ENCODE peak calls at places on chromosomes 11 and 22, in four cellular contexts. I is nephron progenitor cell, G is pancreas, P is OCI-LY7. R is an unnamed sample.

GRCh38 chr11:27237641-27238040 is 125.4 kb downstream of the CCDC34 start:
- DNase-seq in I (peak), G (no peak), P (no peak), R (no peak)

GRCh38 chr11:57477507-57478189 is 17.3 kb downstream of the RTN4RL2 start:
- DNase-seq in I (no peak), G (peak), P (no peak), R (no peak)

GRCh38 chr11:113991170-113991569 is 16.3 kb downstream of the HTR3A start:
- DNase-seq in I (peak), G (no peak), P (no peak), R (no peak)

GRCh38 chr11:10288881-10289764 is 4.9 kb downstream of the SBF2 start:
- DNase-seq in I (no peak), G (no peak), P (no peak), R (no peak)

GRCh38 chr11:57648791-57649735 is 649 bp downstream of the YPEL4 start:
- DNase-seq in I (no peak), G (no peak), P (peak), R (no peak)

GRCh38 chr11:45683285-45684058 is 18.1 kb upstream of the CHST1 start:
- DNase-seq in I (no peak), G (no peak), P (no peak), R (no peak)

GRCh38 chr11:86408845-86409244 is 34.2 kb downstream of the CCDC81 start:
- DNase-seq in I (no peak), G (no peak), P (no peak), R (no peak)

GRCh38 chr11:128146926-128147605 is 440.3 kb downstream of the ETS1 start:
- DNase-seq in I (no peak), G (no peak), P (no peak), R (no peak)

GRCh38 chr11:19474954-19475811 is 234.4 kb upstream of the E2F8 start:
- DNase-seq in I (no peak), G (no peak), P (no peak), R (no peak)

GRCh38 chr11:132049205-132049604 is 678.8 kb downstream of the NTM start:
- DNase-seq in I (no peak), G (no peak), P (no peak), R (no peak)

GRCh38 chr11:45537617-45538016 is 127.8 kb downstream of the CHST1 start:
- DNase-seq in I (no peak), G (no peak), P (no peak), R (no peak)

DNA sequence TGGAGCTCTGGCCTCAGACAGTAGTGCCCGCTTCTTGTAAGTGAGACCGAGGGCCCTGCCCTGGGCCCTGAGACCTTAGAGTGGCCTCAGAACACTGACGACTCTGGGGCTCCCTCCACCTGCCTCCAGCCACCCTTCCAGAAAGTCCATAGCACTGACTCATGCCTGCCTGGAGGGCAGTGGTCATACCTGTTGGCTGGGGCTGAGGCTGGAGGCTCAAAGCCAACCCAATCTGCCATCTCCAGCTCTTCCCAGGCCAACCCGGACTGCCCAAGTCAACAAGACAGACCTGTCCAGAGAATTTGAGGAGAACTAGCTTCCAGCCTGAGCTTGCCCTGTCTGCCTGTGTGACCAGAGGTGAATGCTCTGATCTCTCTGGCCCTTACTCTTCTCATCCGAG is 66.9 kb upstream of the TTLL12 start:
- DNase-seq in I (no peak), G (no peak), P (no peak), R (no peak)
- TF ChIP-seq CTCF in I (no peak), G (no peak), P (no peak), R (no peak)

GRCh38 chr22:44697423-44698179 is 4.4 kb upstream of the PRR5 start:
- DNase-seq in I (peak), G (peak), P (peak), R (peak)
- TF ChIP-seq CTCF in I (peak), G (peak), P (peak), R (peak)

DNA sequence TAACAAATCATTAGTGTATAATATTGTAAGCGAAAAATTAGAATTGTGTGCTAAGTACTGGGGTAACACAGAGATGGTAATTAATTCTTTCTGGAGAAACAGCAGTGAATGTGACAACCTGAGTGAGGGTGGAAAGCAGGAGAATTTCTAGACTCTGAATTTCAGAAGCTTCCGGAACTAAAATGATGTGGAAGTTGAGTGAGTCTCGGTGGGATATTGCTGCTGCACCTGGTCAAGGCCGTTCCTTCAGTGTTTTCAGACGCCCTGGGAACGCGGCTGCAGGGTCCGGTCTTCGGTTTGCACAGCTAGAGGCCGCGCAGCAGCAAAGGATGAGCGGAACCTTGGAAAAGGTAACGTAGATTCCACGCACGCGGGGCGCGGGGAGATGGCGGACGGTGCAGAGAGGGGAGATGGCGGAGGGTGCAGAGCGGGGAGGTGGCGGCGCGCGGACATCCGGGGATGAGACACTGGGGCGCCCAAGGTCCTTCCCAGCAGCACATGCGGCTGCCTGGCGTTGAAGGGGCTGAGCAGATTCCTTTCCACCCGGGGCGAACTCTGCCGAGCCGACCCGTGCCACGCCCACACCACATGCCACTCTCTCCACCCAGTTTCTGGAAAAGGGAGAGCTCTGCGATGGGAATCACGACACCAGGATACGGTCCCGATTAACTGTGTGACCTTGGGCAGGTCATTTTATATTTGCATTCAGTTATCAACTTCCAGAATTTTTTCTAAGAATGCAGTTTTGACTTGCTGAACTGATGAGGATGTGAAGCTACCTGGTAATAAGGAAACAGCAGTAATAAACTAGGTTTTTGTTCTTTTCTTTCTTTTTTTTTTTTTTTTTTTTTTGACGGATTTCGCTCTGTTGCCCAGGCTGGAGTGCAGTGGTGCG is at the start of gene MRPL48:
- DNase-seq in I (peak), G (peak), P (peak), R (peak)
- TF ChIP-seq CTCF in I (no peak), G (no peak), P (no peak), R (no peak)

GRCh38 chr11:64765841-64766682 is 6.3 kb upstream of the PYGM start:
- DNase-seq in I (no peak), G (no peak), P (no peak), R (peak)

GRCh38 chr11:64764753-64765152 is 5.0 kb upstream of the PYGM start:
- DNase-seq in I (no peak), G (no peak), P (no peak), R (no peak)

GRCh38 chr11:64763804-64764611 is 4.2 kb upstream of the PYGM start:
- DNase-seq in I (no peak), G (no peak), P (no peak), R (peak)

GRCh38 chr11:64766881-64767280 is 7.1 kb upstream of the PYGM start:
- DNase-seq in I (no peak), G (no peak), P (no peak), R (peak)

GRCh38 chr11:64765291-64765803 is 5.6 kb upstream of the PYGM start:
- DNase-seq in I (peak), G (no peak), P (no peak), R (peak)
- TF ChIP-seq CTCF in I (peak), G (no peak), P (peak), R (peak)

GRCh38 chr11:69905202-69905535 is 86.0 kb upstream of the FGF3 start:
- DNase-seq in I (no peak), G (no peak), P (no peak), R (no peak)
- TF ChIP-seq CTCF in I (no peak), G (no peak), P (no peak), R (no peak)

GRCh38 chr11:62439785-62440602 is 21.2 kb downstream of the SCGB1A1 start:
- DNase-seq in I (no peak), G (no peak), P (no peak), R (peak)
- TF ChIP-seq CTCF in I (no peak), G (no peak), P (no peak), R (peak)

DNA sequence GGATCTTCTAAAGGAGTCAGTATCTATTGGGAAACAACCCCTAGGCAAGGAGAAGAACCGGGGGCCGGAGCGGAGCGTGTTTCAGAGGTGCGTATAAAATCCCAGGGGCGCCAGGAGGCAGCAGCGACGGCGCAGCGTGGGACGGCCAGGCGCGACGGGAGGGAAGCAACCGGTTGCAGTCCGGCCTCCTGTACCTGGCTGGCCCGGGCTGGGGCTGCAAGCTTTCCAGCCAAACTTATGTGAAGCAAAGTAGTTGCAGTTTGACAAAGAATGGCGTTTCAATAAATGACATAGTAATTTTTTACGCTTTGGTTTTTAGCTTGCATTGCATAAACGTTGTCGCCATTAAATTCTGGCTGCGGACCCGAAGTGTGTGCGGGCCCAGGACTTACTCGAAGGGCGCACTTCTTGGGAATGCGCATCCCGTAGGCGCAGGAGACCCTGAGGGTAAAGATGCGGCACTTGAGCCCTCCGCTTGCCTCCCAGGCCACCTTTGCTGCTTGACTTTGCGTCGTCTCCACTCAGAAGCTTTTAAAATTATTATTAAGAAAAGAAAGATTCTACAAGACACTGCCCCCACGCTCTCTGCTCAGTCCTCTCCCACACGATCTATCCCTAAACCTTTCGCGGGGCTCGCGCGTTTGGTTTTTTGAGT is 1.5 kb upstream of the WT1 start:
- DNase-seq in I (peak), G (no peak), P (no peak), R (no peak)
- TF ChIP-seq CTCF in I (no peak), G (no peak), P (no peak), R (no peak)

GRCh38 chr22:31138126-31138525 is 2.2 kb downstream of the PLA2G3 start:
- DNase-seq in I (no peak), G (no peak), P (no peak), R (no peak)

GRCh38 chr22:31141551-31141950 is 1.2 kb upstream of the PLA2G3 start:
- DNase-seq in I (no peak), G (no peak), P (no peak), R (no peak)

GRCh38 chr22:31140746-31141145 is 438 bp upstream of the PLA2G3 start:
- DNase-seq in I (no peak), G (no peak), P (no peak), R (no peak)

GRCh38 chr22:31139066-31139465 is 1.2 kb downstream of the PLA2G3 start:
- DNase-seq in I (no peak), G (no peak), P (no peak), R (no peak)

DNA sequence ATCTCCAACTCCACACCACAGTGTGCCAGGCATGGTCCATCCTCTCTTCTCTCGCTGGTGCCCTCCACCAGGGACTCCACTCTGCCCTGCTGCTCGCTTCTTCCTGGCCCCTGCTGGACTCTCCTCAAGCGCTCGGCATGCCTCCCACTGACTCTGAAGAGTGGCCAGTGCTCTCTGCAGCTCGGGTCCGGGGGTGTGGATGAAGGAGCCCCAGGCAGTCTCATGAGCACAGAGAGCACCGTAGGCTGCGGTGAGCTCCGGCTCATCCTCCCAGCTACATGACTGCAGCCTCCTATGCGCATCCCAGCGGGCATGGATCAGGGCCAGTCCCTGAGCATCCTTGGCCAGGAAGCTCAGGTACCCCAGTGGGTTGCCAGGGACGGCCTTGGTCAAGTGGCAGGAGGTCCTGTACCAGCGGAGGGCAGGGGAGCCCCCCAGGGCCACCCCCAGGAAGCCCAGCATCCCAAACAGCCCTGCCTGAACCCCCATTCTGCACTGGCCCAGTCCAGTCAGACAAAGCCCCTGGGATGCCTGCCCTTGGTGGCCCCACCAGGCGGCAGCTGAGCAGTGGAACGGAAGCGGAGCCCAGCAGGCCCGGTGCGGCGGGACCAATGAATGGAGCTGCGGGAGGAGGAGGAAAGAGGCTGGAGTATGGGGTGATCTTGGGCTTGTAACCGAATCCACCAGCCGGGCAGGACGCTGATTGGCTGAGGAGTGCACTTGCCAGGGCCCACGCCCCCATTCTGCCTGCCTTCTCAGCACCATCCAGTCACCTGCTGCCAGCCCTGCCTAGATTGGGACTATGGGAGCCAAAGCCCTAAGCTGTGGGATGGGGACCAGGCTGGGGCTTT is at the start of gene PLA2G3:
- DNase-seq in I (peak), G (no peak), P (no peak), R (peak)
- TF ChIP-seq CTCF in I (peak), G (no peak), P (no peak), R (no peak)